ENCODE peak calls at places on chromosome 10, in seven cellular contexts. X, N, K, W, P, U and J are unnamed samples.

GRCh38 chr10:17671307-17671706 is 27.4 kb downstream of the STAM start:
- DNase-seq in X (no peak), N (no peak), K (no peak), W (no peak), P (no peak), U (no peak), J (no peak)

GRCh38 chr10:62618576-62619408 is 185.7 kb upstream of the ADO start:
- DNase-seq in X (no peak), N (no peak), K (no peak), W (peak), P (peak), U (no peak), J (no peak)

GRCh38 chr10:124092270-124093075 is 925 bp downstream of the CHST15 start:
- DNase-seq in X (peak), N (peak), K (no peak), W (peak), P (peak), U (peak), J (no peak)

GRCh38 chr10:85641479-85641967 is 725.1 kb downstream of the GRID1 start:
- DNase-seq in X (no peak), N (no peak), K (no peak), W (no peak), P (no peak), U (no peak), J (no peak)

GRCh38 chr10:792792-793100 is 103.3 kb upstream of the DIP2C start:
- DNase-seq in X (no peak), N (no peak), K (no peak), W (no peak), P (peak), U (no peak), J (no peak)

GRCh38 chr10:94546058-94546595 is 539 bp downstream of the HELLS start:
- DNase-seq in X (no peak), N (peak), K (no peak), W (no peak), P (no peak), U (no peak), J (no peak)

GRCh38 chr10:105585215-105585614 is 944.1 kb downstream of the SORCS3 start:
- DNase-seq in X (no peak), N (no peak), K (no peak), W (no peak), P (no peak), U (no peak), J (no peak)

GRCh38 chr10:119031496-119032059 is 2.1 kb downstream of the NANOS1 start:
- DNase-seq in X (no peak), N (no peak), K (no peak), W (no peak), P (no peak), U (no peak), J (no peak)

GRCh38 chr10:86292462-86293322 is 73.9 kb downstream of the GRID1 start:
- DNase-seq in X (peak), N (no peak), K (peak), W (no peak), P (peak), U (no peak), J (no peak)

GRCh38 chr10:76113952-76114351 is 682.5 kb downstream of the LRMDA start:
- DNase-seq in X (no peak), N (no peak), K (no peak), W (no peak), P (no peak), U (no peak), J (no peak)

GRCh38 chr10:114337510-114338462 is 66.5 kb downstream of the AFAP1L2 start:
- DNase-seq in X (no peak), N (no peak), K (no peak), W (no peak), P (peak), U (no peak), J (no peak)

GRCh38 chr10:124259139-124259825 is 159.4 kb downstream of the OAT start:
- DNase-seq in X (no peak), N (no peak), K (no peak), W (no peak), P (peak), U (no peak), J (no peak)

GRCh38 chr10:132135398-132135872 is 51.3 kb upstream of the DPYSL4 start:
- DNase-seq in X (no peak), N (no peak), K (no peak), W (no peak), P (peak), U (no peak), J (no peak)

GRCh38 chr10:9289811-9290210 is 1235.3 kb downstream of the GATA3 start:
- DNase-seq in X (no peak), N (no peak), K (no peak), W (no peak), P (no peak), U (no peak), J (no peak)

DNA sequence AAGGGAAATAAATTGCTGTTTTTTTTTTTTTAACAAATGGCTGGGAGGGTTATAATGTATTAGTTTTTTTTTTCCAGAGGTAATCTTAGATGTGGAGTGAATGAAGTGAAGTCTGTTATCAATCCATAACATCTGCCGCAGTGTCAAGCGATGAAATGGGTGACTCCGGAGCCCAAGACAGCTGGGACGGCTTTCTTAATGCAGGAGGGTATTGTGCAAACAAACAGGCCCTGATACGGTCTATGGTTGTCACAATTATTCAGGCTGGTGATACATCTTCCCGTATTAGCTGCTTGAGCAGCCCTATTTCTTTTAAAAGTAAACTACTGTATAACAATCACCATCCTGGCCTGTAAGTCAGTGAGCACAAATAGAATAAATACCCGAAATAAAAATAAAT is 1231.2 kb downstream of the GATA3 start:
- DNase-seq in X (no peak), N (no peak), K (no peak), W (no peak), P (no peak), U (no peak), J (no peak)
- TF ChIP-seq EP300 in X (no peak), N (no peak), K (no peak), W (no peak), P (no peak), U (no peak), J (no peak)

DNA sequence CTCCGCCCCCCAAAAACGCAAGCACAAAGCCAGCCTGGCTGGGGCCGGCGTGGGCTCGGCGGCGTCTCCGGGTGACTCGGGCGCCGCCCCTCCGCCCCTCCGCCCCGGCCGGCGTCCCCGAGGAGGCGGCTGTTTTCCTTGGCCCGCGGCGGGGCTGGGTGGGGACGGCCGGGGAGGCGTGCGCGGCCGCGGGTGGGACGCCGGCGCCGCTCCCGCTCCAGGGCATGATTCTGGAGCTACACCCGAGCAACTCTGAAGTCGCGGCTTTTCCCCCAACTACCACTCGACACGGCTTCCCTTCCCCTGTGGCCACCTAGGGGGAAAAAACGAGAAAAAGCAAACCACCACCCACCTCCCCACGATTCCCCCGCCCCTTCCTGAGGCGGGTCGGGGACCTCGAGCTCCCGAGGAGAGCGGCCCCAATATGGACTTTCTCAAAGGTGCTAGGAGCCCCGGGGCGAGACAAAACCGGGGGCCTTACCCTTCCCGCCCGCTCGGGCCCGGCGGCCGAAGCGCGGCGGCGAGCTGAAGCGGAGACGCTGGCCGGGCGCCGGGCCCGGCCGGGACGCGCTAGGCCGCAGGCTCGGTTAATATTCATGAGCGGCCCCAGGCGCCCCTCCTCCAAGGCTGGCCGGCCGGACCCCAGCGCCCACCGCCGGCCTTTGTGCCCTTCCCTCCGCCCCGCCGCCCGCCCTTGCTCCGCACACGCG is 856 bp downstream of the ARHGAP21 start:
- DNase-seq in X (peak), N (peak), K (no peak), W (peak), P (peak), U (peak), J (peak)
- TF ChIP-seq POLR2A in X (no peak), N (peak), K (no peak), W (peak), P (no peak), U (no peak), J (no peak)

GRCh38 chr10:33328253-33328652 is 6.2 kb downstream of the NRP1 start:
- DNase-seq in X (no peak), N (no peak), K (no peak), W (no peak), P (no peak), U (no peak), J (no peak)
- H3K4me3 ChIP-seq in X (no peak), N (no peak), K (no peak), W (no peak), P (no peak), U (no peak), J (no peak)

GRCh38 chr10:15897282-15897681 is 37.0 kb upstream of the MINDY3 start:
- DNase-seq in X (no peak), N (no peak), K (no peak), W (no peak), P (no peak), U (no peak), J (no peak)
- TF ChIP-seq EP300 in X (no peak), N (no peak), K (no peak), W (no peak), P (no peak), U (no peak), J (no peak)

GRCh38 chr10:5976689-5977470 is 463 bp downstream of the IL15RA start:
- DNase-seq in X (peak), N (peak), K (no peak), W (peak), P (peak), U (peak), J (no peak)

GRCh38 chr10:5973069-5973468 is 4.3 kb downstream of the IL15RA start:
- DNase-seq in X (peak), N (no peak), K (no peak), W (no peak), P (peak), U (no peak), J (no peak)

GRCh38 chr10:5975641-5976473 is 1.5 kb downstream of the IL15RA start:
- DNase-seq in X (peak), N (no peak), K (no peak), W (peak), P (peak), U (no peak), J (peak)

GRCh38 chr10:5981529-5981928 is 4.2 kb upstream of the IL15RA start:
- DNase-seq in X (no peak), N (no peak), K (no peak), W (no peak), P (no peak), U (no peak), J (no peak)

DNA sequence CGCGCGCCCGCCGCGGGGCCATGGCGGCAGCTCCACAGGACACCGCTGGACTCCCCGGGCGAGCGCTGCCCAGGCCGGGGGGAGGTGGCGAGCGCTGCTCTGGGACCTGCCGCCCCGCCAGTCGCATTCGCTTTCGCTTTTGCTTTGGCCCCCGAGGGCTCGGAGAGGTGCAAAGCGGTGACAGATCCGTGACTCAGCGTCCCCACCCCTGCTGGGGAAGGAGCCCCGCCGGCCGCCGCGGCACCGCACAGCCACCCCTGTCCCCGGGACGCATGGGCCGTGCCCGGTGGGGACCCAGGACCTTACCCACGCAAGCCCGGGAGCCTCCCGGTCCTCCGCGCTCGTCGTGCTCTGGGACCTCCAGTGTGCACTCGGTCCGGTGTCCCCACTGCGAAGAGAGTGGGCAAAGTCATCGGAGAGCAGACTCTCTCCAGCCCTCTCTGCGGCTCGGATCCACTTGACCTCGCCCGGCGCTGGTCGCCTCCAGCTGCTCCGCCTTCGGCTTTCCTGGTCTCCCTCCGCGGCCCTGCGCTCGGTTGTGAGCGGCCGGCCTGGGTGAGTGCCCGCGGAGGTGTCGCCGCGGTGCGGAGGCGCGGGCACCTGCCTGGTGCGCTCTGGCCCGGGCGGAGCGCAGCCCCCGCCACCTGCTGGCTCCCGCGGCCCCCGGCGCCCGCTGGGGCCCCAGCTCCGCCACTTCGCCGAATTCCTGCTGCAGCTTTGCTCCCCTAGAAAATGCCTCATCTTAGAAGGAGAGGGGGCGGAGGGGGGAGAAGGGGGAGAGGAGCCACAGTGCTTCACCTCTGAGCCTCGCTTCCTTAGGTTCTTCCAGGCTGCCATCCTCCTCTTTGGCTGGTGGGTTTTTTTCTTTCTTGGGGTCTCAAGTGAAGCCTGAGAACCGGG is at the start of gene IL15RA:
- DNase-seq in X (peak), N (peak), K (no peak), W (peak), P (peak), U (peak), J (peak)
- TF ChIP-seq POLR2A in X (no peak), N (no peak), K (no peak), W (peak), P (no peak), U (no peak), J (no peak)

DNA sequence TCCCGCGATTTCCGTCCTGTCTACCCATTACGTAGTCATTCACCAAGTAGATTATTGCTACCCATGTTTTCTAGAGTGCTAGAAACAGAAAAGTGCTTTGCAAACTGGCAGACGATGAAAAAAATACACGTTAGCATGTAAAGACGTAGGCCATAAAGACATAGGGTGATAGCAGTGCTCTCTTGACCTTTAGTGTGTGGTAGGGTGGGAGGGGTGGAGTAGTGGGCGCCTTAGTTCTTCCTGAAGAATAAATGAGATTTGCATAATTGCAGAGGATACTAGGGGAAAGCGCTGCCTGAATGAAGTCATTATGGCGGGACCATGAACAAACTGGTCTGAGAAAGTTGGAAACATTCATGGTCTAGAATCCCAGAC is 948 bp downstream of the ZNF485 start:
- DNase-seq in X (no peak), N (no peak), K (no peak), W (no peak), P (no peak), U (no peak), J (no peak)
- H3K4me3 ChIP-seq in X (peak), N (peak), K (peak), W (peak), P (peak), U (peak), J (peak)